ENCODE peak calls at places on chromosomes 1 and 21, in ten cellular contexts. U is AG10803; Y is heart right ventricle; V is IMR-90; Z is cardiac muscle cell; L is H1; R is fibroblast of lung; I is lower lobe of right lung; C is activated CD8-positive, alpha-beta T cell treated with anti-CD3 and anti-CD28 coated beads for 36 hours; X is ovary. P is an unnamed sample.

GRCh38 chr1:156508205-156508954 is 7.8 kb upstream of the MEF2D start:
- DNase-seq in U (peak; percentile 87), Y (peak; percentile 77), V (peak; percentile 80), Z (no peak), L (no peak), R (peak; percentile 80), I (peak; percentile 85), C (peak; percentile 57), X (peak; percentile 86), P (peak; percentile 70)

GRCh38 chr1:110766336-110766647 is 91.6 kb upstream of the KCNA3 start:
- DNase-seq in U (no peak), Y (no peak), V (no peak), Z (no peak), L (no peak), R (no peak), I (no peak), C (no peak), X (no peak), P (no peak)

GRCh38 chr1:29798699-29799566 is 562.6 kb downstream of the PTPRU start:
- DNase-seq in U (no peak), Y (no peak), V (no peak), Z (no peak), L (no peak), R (no peak), I (no peak), C (no peak), X (no peak), P (no peak)

GRCh38 chr21:35559881-35560280 is 500.4 kb downstream of the SETD4 start:
- DNase-seq in U (peak; percentile 60), Y (no peak), V (peak; percentile 61), Z (no peak), L (no peak), R (peak; percentile 74), I (no peak), C (no peak), X (no peak), P (no peak)

GRCh38 chr1:156162430-156163037 is 9.1 kb downstream of the SEMA4A start:
- DNase-seq in U (no peak), Y (peak; percentile 50), V (no peak), Z (peak; percentile 42), L (no peak), R (no peak), I (peak; percentile 68), C (no peak), X (no peak), P (no peak)

GRCh38 chr1:234303231-234303630 is 70.0 kb upstream of the COA6 start:
- DNase-seq in U (no peak), Y (no peak), V (no peak), Z (no peak), L (no peak), R (no peak), I (no peak), C (no peak), X (no peak), P (no peak)

GRCh38 chr1:89975540-89976125 is 19.3 kb upstream of the ZNF326 start:
- DNase-seq in U (no peak), Y (no peak), V (no peak), Z (no peak), L (no peak), R (no peak), I (no peak), C (no peak), X (no peak), P (no peak)

GRCh38 chr1:151309851-151310323 is 17.3 kb downstream of the PI4KB start:
- DNase-seq in U (no peak), Y (peak; percentile 43), V (peak; percentile 88), Z (no peak), L (no peak), R (peak; percentile 82), I (no peak), C (no peak), X (peak; percentile 39), P (no peak)

GRCh38 chr1:54695221-54695620 is 20.4 kb upstream of the TTC4 start:
- DNase-seq in U (no peak), Y (no peak), V (no peak), Z (no peak), L (no peak), R (no peak), I (no peak), C (no peak), X (no peak), P (no peak)

GRCh38 chr1:174990382-174990999 is 9.3 kb upstream of the CACYBP start:
- DNase-seq in U (peak; percentile 61), Y (no peak), V (peak; percentile 61), Z (no peak), L (no peak), R (peak; percentile 76), I (no peak), C (no peak), X (no peak), P (no peak)

GRCh38 chr1:20589331-20590312 is 725 bp downstream of the CDA start:
- DNase-seq in U (peak; percentile 66), Y (peak; percentile 45), V (peak; percentile 89), Z (peak; percentile 27), L (no peak), R (peak; percentile 71), I (peak; percentile 72), C (peak; percentile 4), X (peak; percentile 36), P (no peak)

GRCh38 chr1:58883037-58883887 is 99.4 kb upstream of the JUN start:
- DNase-seq in U (peak; percentile 98), Y (peak; percentile 62), V (peak; percentile 97), Z (no peak), L (no peak), R (peak; percentile 97), I (peak; percentile 84), C (peak; percentile 26), X (peak; percentile 59), P (no peak)

GRCh38 chr1:22452401-22452963 is 831 bp downstream of the ZBTB40 start:
- DNase-seq in U (peak; percentile 65), Y (no peak), V (peak; percentile 38), Z (peak; percentile 56), L (no peak), R (peak; percentile 80), I (no peak), C (peak; percentile 21), X (peak; percentile 44), P (no peak)

GRCh38 chr21:34022557-34023335 is 50.6 kb upstream of the MRPS6 start:
- DNase-seq in U (peak; percentile 15), Y (no peak), V (no peak), Z (peak; percentile 17), L (no peak), R (no peak), I (peak; percentile 51), C (peak; percentile 82), X (no peak), P (no peak)

GRCh38 chr1:215830221-215830620 is 263.1 kb downstream of the KCTD3 start:
- DNase-seq in U (peak; percentile 31), Y (no peak), V (no peak), Z (no peak), L (no peak), R (no peak), I (no peak), C (no peak), X (no peak), P (no peak)

GRCh38 chr1:166836733-166837132 is 2.5 kb upstream of the POGK start:
- DNase-seq in U (no peak), Y (no peak), V (peak; percentile 25), Z (no peak), L (no peak), R (no peak), I (no peak), C (no peak), X (no peak), P (no peak)

GRCh38 chr1:25615172-25615541 is 1.4 kb upstream of the MAN1C1 start:
- DNase-seq in U (no peak), Y (no peak), V (no peak), Z (no peak), L (no peak), R (no peak), I (no peak), C (peak; percentile 24), X (no peak), P (no peak)

GRCh38 chr1:54359393-54360162 is 46.6 kb downstream of the SSBP3 start:
- DNase-seq in U (peak; percentile 36), Y (no peak), V (no peak), Z (no peak), L (no peak), R (no peak), I (no peak), C (peak; percentile 60), X (no peak), P (no peak)

DNA sequence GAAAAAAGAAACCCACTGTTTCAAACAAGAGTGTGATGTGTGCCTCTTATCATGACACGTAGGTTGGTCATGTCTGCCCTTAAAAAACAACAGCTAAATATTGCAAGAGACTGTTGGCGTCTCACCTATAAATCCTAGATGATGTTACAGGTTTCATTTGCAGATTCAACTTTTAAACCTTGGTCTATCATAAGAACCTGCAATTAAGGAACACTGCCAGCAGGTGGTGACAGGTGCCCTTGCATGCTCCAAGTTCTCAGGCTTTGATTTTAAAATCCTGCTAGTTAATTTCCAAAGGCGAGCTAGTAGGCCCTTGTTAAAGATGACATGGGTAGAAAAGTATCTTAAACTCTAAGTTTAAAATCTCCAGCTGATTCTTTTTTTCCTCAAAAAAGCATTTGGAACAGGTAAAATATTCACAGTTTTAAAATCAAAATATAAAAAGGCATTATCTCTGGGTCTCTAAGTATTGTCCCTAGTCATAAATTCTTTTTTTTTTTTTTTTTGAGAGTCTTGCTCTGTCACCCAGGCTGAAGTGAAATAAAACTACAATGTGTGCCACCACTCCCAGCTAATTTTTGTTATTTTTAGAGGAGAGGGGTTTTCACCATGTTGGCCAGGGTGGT is 39.1 kb downstream of the CLSTN1 start:
- DNase-seq in U (peak; percentile 38), Y (no peak), V (peak; percentile 68), Z (peak; percentile 77), L (no peak), R (peak; percentile 66), I (no peak), C (peak; percentile 81), X (no peak), P (peak; percentile 72)
- TF ChIP-seq CTCF in U (peak; percentile 61), Y (peak; percentile 76), V (peak; percentile 70), Z (peak; percentile 64), L (peak; percentile 79), R (peak; percentile 56), I (peak; percentile 69), C (peak; percentile 91), X (peak; percentile 39), P (peak; percentile 78)

GRCh38 chr1:165484532-165484931 is 39.6 kb upstream of the RXRG start:
- DNase-seq in U (no peak), Y (no peak), V (no peak), Z (peak; percentile 29), L (no peak), R (no peak), I (no peak), C (no peak), X (no peak), P (no peak)
- TF ChIP-seq CTCF in U (no peak), Y (no peak), V (no peak), Z (no peak), L (no peak), R (no peak), I (no peak), C (no peak), X (no peak), P (no peak)

GRCh38 chr1:179973198-179974114 is 18.8 kb downstream of the CEP350 start:
- DNase-seq in U (no peak), Y (no peak), V (no peak), Z (no peak), L (no peak), R (peak; percentile 11), I (no peak), C (no peak), X (no peak), P (no peak)
- TF ChIP-seq CTCF in U (no peak), Y (no peak), V (no peak), Z (no peak), L (no peak), R (no peak), I (no peak), C (no peak), X (no peak), P (no peak)

GRCh38 chr1:80155371-80155770 is 1148.8 kb upstream of the ADGRL4 start:
- DNase-seq in U (no peak), Y (no peak), V (peak; percentile 1), Z (peak; percentile 3), L (no peak), R (peak; percentile 12), I (no peak), C (no peak), X (no peak), P (no peak)
- TF ChIP-seq CTCF in U (peak; percentile 4), Y (no peak), V (peak; percentile 11), Z (no peak), L (peak; percentile 72), R (peak; percentile 27), I (no peak), C (no peak), X (no peak), P (no peak)